ENCODE peak calls at places on chromosomes 11 and 22, in six cellular contexts. K, U, E, P, X and S are unnamed samples.

GRCh38 chr11:8225589-8226036 is 38.1 kb downstream of the LMO1 start:
- DNase-seq in K (peak; percentile 76), E (peak; percentile 42), P (peak; percentile 39), X (peak; percentile 73), U (peak; percentile 89), S (peak; percentile 94)

GRCh38 chr22:32106930-32107329 is 52.2 kb downstream of the C22orf42 start:
- DNase-seq in K (no peak), X (no peak), E (no peak), P (no peak), U (no peak), S (peak; percentile 37)

GRCh38 chr11:44928807-44929206 is 21.9 kb downstream of the TP53I11 start:
- DNase-seq in U (no peak), E (no peak), P (no peak), X (no peak), K (no peak), S (no peak)

GRCh38 chr11:45468265-45468856 is 182.2 kb upstream of the SYT13 start:
- DNase-seq in P (no peak), E (no peak), U (peak; percentile 33), K (no peak), X (no peak), S (no peak)

GRCh38 chr11:108926522-108927380 is 261.9 kb downstream of the DDX10 start:
- DNase-seq in U (no peak), P (no peak), X (no peak), E (no peak), K (no peak), S (no peak)

GRCh38 chr11:129412501-129412900 is 36.9 kb downstream of the BARX2 start:
- DNase-seq in U (no peak), P (no peak), K (peak; percentile 35), E (no peak), X (peak; percentile 36), S (no peak)

GRCh38 chr11:16097543-16097942 is 258.8 kb downstream of the SOX6 start:
- DNase-seq in X (peak; percentile 10), U (no peak), E (no peak), K (no peak), P (no peak), S (no peak)

GRCh38 chr11:88508558-88508807 is 170.9 kb upstream of the CTSC start:
- DNase-seq in E (no peak), U (peak; percentile 51), X (no peak), K (no peak), P (no peak), S (no peak)

GRCh38 chr22:45585437-45585755 is 82.7 kb downstream of the FBLN1 start:
- DNase-seq in X (no peak), U (no peak), E (no peak), K (no peak), P (no peak), S (no peak)

GRCh38 chr11:118157186-118157895 is 4.7 kb upstream of the SCN4B start:
- DNase-seq in E (no peak), U (no peak), P (no peak), K (no peak), X (no peak), S (no peak)

DNA sequence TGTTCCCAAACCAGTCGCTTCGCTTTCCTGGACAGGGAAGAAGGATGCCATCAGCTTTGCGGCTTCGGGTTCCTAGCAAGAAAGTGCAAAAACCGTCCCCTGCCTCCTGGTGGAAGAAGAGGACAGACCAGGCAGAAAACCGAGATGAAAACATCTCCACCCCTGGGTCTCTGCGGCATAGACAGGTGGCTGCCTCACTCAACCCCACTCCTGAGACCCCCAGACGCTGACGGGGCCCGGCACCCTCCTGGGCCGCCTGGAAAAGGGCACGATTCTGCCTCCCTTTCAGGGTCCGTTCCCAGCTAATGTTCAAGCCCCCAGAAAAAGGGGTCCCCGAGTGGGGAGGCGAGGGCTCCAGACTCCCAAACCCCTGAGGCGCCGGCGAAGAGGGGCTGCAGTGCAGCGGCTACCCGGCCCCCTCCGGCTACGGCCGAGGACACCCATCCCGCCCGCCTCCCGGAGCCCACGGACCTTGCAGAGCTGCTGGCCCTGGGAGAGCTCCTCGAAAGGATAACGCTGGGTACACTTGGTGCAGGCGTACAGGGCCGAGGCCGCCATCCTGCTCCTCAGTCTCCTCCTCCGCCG is 569 bp downstream of the FAM76B start:
- DNase-seq in U (no peak), K (no peak), X (peak; percentile 13), P (peak; percentile 30), E (no peak), S (peak; percentile 92)
- TF ChIP-seq POLR2AphosphoS5 in U (no peak), K (no peak), X (no peak), P (no peak), E (no peak), S (no peak)

GRCh38 chr22:48284671-48285070 is 1522.2 kb downstream of the TBC1D22A start:
- DNase-seq in K (no peak), U (no peak), E (no peak), P (no peak), X (no peak), S (no peak)
- H3K27me3 ChIP-seq in K (no peaks in the 10 kb centered on the region), U (peaks cover 2% of the 10 kb centered on the region), E (no peaks in the 10 kb centered on the region), P (no peaks in the 10 kb centered on the region), X (peaks cover 20% of the 10 kb centered on the region), S (no peaks in the 10 kb centered on the region)

GRCh38 chr11:2929511-2929879 is 275 bp upstream of the PHLDA2 start:
- DNase-seq in U (peak; percentile 84), K (peak; percentile 84), P (no peak), X (peak; percentile 88), E (peak; percentile 52), S (no peak)
- H3K4me1 ChIP-seq in U (peaks cover 54% of the 10 kb centered on the region), K (peaks cover 51% of the 10 kb centered on the region), P (peaks cover 21% of the 10 kb centered on the region), X (peaks cover 42% of the 10 kb centered on the region), E (peaks cover 49% of the 10 kb centered on the region), S (peaks cover 32% of the 10 kb centered on the region)

DNA sequence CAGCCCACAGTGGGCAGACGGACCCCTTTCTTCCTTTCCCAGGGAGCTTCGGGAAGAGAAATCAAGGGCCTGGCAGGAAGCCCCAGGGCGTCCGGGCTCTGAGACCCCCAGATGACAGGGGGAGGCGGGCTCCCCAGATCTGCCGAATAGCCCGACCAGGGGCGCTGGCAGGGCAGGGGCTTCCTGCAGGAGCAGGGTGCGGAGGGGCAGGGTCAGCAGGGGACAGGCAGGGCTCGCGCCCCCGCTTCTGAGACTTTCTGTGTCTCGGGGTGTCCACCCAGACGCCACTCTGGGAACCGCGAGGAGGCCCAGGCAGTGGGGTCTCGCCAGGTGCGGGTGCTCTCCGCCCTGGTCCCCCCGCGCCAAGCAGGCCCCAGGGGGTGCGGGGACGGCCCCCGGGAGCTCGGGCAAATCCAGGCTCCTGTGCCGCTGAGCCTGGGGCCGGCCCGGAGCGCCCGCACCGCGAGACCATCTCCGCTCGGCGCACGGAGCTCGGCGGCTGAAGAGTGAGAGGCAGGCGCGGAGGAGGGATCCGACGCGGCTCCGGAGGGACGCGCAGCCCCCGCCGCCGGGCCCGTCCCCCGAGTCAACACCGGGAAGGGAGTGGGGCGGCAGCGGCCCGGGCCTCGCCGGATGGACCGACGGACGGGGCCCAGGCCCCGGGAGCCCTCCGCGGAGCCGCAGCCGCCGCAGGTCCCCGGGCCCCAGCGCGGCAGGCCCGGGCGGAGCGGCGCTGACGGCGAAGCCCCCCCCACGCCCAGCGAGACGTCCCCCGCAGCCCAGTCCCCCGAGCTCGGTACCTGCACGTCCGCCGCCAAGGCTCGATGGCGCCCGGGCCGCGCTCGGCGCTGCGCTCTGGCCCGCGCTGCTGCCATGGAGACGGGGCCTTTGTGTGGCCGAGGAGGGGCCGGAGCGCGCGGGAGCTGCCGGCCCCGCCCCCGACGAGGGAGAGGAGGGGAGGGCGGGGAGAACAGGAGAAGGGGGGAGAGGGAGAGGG is at the start of gene PLXNB2:
- DNase-seq in P (peak; percentile 68), U (no peak), K (peak; percentile 84), E (peak; percentile 56), X (peak; percentile 85), S (no peak)
- TF ChIP-seq POLR2AphosphoS5 in P (peak; percentile 39), U (peak; percentile 85), K (peak; percentile 85), E (peak; percentile 83), X (peak; percentile 65), S (peak; percentile 82)

GRCh38 chr11:31802609-31802989 is 8.5 kb downstream of the PAX6 start:
- DNase-seq in K (no peak), U (peak; percentile 66), E (no peak), X (no peak), P (no peak), S (peak; percentile 50)
- H3K27me3 ChIP-seq in K (peaks cover 70% of the 10 kb centered on the region), U (peaks cover 100% of the 10 kb centered on the region), E (no peaks in the 10 kb centered on the region), X (peaks cover 100% of the 10 kb centered on the region), P (no peaks in the 10 kb centered on the region), S (peaks cover 100% of the 10 kb centered on the region)

GRCh38 chr22:28953399-28953798 is 70.0 kb downstream of the ZNRF3 start:
- DNase-seq in E (no peak), X (no peak), P (peak; percentile 49), K (no peak), U (no peak), S (no peak)
- H3K4me1 ChIP-seq in E (peaks cover 26% of the 10 kb centered on the region), X (peaks cover 25% of the 10 kb centered on the region), P (peaks cover 100% of the 10 kb centered on the region), K (peaks cover 84% of the 10 kb centered on the region), U (peaks cover 34% of the 10 kb centered on the region), S (peaks cover 83% of the 10 kb centered on the region)

GRCh38 chr22:29820941-29821789 is 16.9 kb downstream of the ASCC2 start:
- DNase-seq in U (no peak), E (peak; percentile 49), X (peak; percentile 87), K (peak; percentile 94), P (peak; percentile 86), S (no peak)
- TF ChIP-seq POLR2AphosphoS5 in U (no peak), E (no peak), X (no peak), K (peak; percentile 74), P (no peak), S (no peak)

DNA sequence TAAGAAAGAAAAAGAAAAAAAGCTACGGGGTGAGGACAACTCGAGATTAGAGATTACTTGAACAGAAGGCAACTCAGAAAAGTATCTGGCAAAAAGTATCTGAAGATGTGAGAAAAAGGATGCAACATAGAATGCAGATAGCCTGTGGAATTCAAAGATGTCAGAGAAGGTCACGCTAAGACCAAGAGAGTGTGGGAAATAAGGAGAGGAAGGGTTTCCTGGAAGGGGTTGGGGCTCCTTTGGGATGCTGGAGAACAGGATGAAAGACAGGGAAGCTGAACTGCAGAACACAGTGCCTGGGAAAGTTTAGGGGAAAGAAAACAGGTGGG is 1.2 kb downstream of the GUCY1A2 start:
- DNase-seq in P (no peak), U (no peak), E (no peak), K (no peak), X (no peak), S (no peak)
- H3K27me3 ChIP-seq in P (peaks cover 4% of the 10 kb centered on the region), U (peaks cover 53% of the 10 kb centered on the region), E (no peaks in the 10 kb centered on the region), K (peaks cover 8% of the 10 kb centered on the region), X (peaks cover 59% of the 10 kb centered on the region), S (no peaks in the 10 kb centered on the region)